ENCODE peak calls at places on chromosome 15, in six cellular contexts. K is H9, W is IMR-90, R is neuronal stem cell, H is mesenchymal stem cell, F is H1. C is an unnamed sample. For H3K79me1, the result is how much of the 10 kb centered on the place peaks cover.

GRCh38 chr15:56261854-56262509 is 18.3 kb upstream of the RFX7 start:
- DNase-seq in K (no peak), W (no peak), R (no peak), H (no peak), F (no peak), C (no peak)

GRCh38 chr15:88652456-88653199 is 13.8 kb downstream of the ISG20 start:
- DNase-seq in K (no peak), W (no peak), R (no peak), H (no peak), F (peak), C (no peak)

GRCh38 chr15:31399544-31400171 is 73.0 kb downstream of the KLF13 start:
- DNase-seq in K (no peak), W (peak), R (no peak), H (no peak), F (no peak), C (no peak)

GRCh38 chr15:63856711-63857458 is 23.1 kb upstream of the HERC1 start:
- DNase-seq in K (no peak), W (peak), R (no peak), H (peak), F (no peak), C (peak)

GRCh38 chr15:89087066-89087829 is 1.0 kb upstream of the ABHD2 start:
- DNase-seq in K (no peak), W (no peak), R (no peak), H (no peak), F (no peak), C (no peak)

GRCh38 chr15:40150163-40150925 is 10.5 kb upstream of the BUB1B start:
- DNase-seq in K (no peak), W (peak), R (no peak), H (peak), F (no peak), C (no peak)

GRCh38 chr15:94383706-94384105 is 152.3 kb downstream of the MCTP2 start:
- DNase-seq in K (no peak), W (peak), R (no peak), H (peak), F (no peak), C (no peak)

GRCh38 chr15:36590838-36591237 is 11.4 kb downstream of the CDIN1 start:
- DNase-seq in K (no peak), W (peak), R (no peak), H (peak), F (no peak), C (no peak)

GRCh38 chr15:30903497-30904187 is at the start of gene FAN1:
- DNase-seq in K (peak), W (peak), R (peak), H (peak), F (peak), C (peak)

GRCh38 chr15:78162038-78162437 is 12.9 kb downstream of the IDH3A start:
- DNase-seq in K (no peak), W (no peak), R (no peak), H (no peak), F (no peak), C (no peak)

GRCh38 chr15:83516935-83517334 is 69.8 kb downstream of the SH3GL3 start:
- DNase-seq in K (no peak), W (peak), R (no peak), H (peak), F (no peak), C (no peak)

DNA sequence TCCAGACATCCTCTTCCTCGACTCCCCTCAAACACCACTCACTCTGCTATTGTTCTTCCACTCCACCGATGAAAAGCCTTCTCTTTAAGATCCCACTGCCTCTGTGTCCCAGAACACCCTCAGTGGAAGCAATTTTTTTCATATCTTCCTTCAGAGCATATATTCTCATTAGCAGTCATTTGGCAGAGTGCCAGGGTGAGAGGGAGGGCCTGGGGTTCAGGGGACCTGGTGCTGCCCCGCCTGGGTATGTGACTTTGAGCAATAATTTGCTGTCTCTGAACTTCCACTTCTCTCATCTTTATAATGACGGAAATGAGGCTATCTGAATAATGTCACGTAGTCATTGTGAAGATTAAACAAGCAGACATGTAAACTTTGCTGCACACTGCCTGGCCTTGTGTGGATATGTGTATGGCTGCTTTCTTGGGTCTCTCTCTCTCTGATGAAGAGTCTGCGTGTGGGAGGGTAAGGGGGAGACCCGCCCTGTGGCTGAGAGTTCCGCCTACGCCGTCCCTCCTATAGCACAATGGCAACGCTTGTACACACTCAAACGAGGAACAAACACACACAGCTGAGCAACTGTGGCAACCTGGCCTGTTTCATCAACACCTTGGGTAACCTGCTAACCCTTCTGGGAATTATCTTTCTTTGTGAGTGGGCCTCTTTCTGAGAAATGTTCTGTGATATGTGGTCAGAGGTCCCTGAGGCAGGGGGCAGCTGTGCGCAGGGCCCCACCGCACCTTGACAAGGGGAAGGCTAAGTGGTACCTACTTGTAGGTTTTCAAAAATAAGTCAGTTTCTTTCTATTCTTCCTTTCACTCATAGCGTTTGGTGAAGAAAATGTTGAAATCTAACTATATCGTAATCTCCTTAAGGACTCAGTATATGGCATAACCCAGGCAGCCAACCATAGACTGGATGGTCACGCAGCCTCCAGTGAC is 369.8 kb downstream of the SV2B start:
- DNase-seq in K (no peak), W (no peak), R (no peak), H (no peak), F (no peak), C (no peak)
- H2BK15ac ChIP-seq in K (no peak), W (peak), R (no peak), H (no peak), F (no peak), C (no peak)

DNA sequence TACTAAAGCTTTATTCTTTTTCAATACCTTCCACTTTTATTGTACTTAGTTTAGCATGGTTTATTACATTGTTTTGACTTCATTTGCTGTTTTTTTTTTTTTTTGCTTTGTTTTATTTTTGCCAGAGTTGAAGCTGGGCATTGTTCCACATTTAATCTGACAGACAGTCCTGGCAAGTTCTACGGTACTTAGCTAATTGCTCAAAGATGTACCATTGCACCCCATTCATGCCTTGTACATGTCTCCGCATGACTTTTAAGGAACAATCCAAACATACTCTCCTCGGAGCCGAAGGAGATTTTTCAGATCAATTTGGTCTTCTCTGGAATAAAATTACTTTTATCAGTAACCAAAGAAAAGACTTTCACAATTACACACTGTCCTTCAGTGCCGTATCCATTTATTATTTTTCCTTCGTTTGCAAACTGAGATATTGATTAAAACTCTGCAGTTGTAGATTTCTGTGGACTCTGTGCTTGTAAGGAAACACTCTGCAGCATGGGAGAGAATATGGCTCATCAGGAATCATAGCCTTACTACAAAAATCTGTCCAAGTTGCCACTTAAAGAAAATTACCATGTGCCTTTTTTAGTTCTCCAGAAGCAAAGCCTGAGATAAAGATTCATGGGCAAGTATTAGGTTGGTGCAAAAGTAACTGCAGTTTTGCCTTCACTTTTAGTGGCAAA is 952.0 kb downstream of the AGBL1 start:
- DNase-seq in K (no peak), W (no peak), R (no peak), H (no peak), F (no peak), C (no peak)
- H3K4me2 ChIP-seq in K (no peak), W (no peak), R (no peak), H (no peak), F (no peak), C (no peak)

GRCh38 chr15:66833803-66834202 is 131.8 kb downstream of the SMAD6 start:
- DNase-seq in K (no peak), W (no peak), R (no peak), H (no peak), F (no peak), C (no peak)

GRCh38 chr15:66834863-66835557 is 133.0 kb downstream of the SMAD6 start:
- DNase-seq in K (peak), W (no peak), R (peak), H (peak), F (peak), C (peak)

GRCh38 chr15:66832679-66833078 is 130.6 kb downstream of the SMAD6 start:
- DNase-seq in K (no peak), W (peak), R (no peak), H (peak), F (no peak), C (no peak)

GRCh38 chr15:66831801-66832390 is 129.9 kb downstream of the SMAD6 start:
- DNase-seq in K (no peak), W (no peak), R (no peak), H (no peak), F (no peak), C (no peak)

DNA sequence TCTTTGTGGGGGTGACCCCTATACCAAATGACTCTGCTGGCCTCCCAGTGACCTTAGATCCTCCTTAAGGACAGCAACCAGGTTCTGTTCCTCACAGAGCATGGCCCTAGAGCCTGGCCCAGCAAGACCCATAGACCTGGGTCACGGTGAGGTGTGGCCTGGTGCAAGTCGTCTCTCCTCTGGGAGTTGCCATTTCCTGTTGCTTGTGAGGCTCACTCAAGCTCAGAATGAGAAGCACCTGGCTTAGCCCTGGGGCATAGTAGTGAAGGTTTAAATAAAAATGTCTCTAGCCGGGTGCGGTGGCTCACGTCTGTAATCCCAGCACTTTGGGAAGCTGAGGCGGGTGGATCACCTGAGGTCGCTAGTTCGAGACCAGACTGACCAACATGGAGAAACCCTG is 131.3 kb downstream of the SMAD6 start:
- DNase-seq in K (no peak), W (no peak), R (no peak), H (no peak), F (no peak), C (peak)
- H3K79me1 ChIP-seq in K (under half), W (under half), R (under half), H (under half), F (under half), C (under half)

DNA sequence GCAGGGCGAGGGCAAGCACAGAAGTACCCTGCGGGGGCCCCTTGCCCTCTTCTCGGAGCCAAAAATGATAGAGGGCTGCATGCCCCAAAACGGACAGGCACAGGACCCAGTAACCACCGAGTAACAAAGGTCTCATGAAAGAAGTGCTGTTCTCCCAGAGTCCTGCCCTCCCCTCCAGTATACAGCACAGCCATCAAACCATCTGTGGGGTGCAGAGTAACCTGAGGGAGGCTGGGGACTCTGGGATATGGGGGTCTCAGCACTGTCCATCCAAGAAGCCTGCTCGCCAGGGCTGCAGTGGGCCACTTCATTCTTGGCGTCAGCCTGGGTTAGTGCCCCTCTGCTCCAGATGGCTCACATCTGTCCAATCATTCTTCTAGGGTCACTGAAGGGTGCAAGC is 6.1 kb downstream of the ULK3 start:
- DNase-seq in K (no peak), W (no peak), R (no peak), H (no peak), F (no peak), C (no peak)
- H2BK15ac ChIP-seq in K (no peak), W (no peak), R (no peak), H (no peak), F (no peak), C (no peak)

GRCh38 chr15:98790270-98790669 is 141.9 kb downstream of the IGF1R start:
- DNase-seq in K (no peak), W (no peak), R (no peak), H (no peak), F (no peak), C (no peak)
- H3K4me2 ChIP-seq in K (no peak), W (no peak), R (no peak), H (no peak), F (no peak), C (no peak)

GRCh38 chr15:62854420-62855084 is 188.0 kb upstream of the TPM1 start:
- DNase-seq in K (no peak), W (no peak), R (no peak), H (no peak), F (peak), C (no peak)
- H3K79me1 ChIP-seq in K (under half), W (under half), R (under half), H (under half), F (under half), C (under half)

DNA sequence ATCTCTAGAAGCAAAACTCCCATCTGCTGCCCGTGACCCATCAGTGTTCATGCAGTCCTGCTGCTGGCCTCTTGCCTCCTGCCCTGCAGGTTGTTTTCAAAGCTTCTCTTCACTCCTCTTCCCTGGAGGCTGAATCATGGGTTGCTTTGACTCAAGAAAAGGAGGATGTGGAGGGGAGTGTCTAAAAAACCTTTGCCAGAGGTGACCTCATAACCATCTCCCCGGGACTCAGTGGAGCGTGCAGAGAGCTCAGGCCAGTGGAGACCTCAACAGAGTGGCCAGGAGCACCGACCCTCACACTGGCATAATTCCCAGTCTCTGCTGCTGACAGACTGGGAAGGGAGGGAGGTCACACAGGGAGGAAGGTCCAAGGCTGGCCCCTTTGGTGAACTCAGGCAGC is 60.9 kb upstream of the ITGA11 start:
- DNase-seq in K (peak), W (peak), R (no peak), H (no peak), F (no peak), C (no peak)
- H2BK15ac ChIP-seq in K (no peak), W (no peak), R (no peak), H (no peak), F (no peak), C (no peak)

GRCh38 chr15:96412919-96413231 is 82.4 kb downstream of the NR2F2 start:
- DNase-seq in K (no peak), W (no peak), R (no peak), H (no peak), F (no peak), C (no peak)
- H3K4me2 ChIP-seq in K (no peak), W (no peak), R (no peak), H (no peak), F (no peak), C (no peak)

GRCh38 chr15:62790531-62790930 is 252.0 kb upstream of the TPM1 start:
- DNase-seq in K (no peak), W (no peak), R (no peak), H (no peak), F (no peak), C (no peak)
- H3K79me1 ChIP-seq in K (under half), W (under half), R (under half), H (under half), F (under half), C (under half)

GRCh38 chr15:28885289-28885629 is 515 bp upstream of the APBA2 start:
- DNase-seq in K (no peak), W (no peak), R (no peak), H (no peak), F (no peak), C (no peak)
- H2BK15ac ChIP-seq in K (no peak), W (no peak), R (peak), H (peak), F (peak), C (no peak)

C was measured in mesendoderm.